ENCODE peak calls at places on chromosomes 1 and 21, in four cellular contexts. One of them, this sample, is unnamed.

GRCh38 chr1:152141971-152142584 is 16.9 kb downstream of the RPTN start:
- DNase-seq in HepG2: peak
- DNase-seq in GM12878: no peak
- DNase-seq in K562: peak
- DNase-seq in this sample: peak

GRCh38 chr1:21050031-21050430 is 126.7 kb downstream of the EIF4G3 start:
- DNase-seq in HepG2: no peak
- DNase-seq in GM12878: no peak
- DNase-seq in K562: no peak
- DNase-seq in this sample: no peak

GRCh38 chr1:204959374-204959773 is 83.6 kb upstream of the CNTN2 start:
- DNase-seq in HepG2: no peak
- DNase-seq in GM12878: no peak
- DNase-seq in K562: no peak
- DNase-seq in this sample: no peak

GRCh38 chr1:204327359-204327758 is 32.4 kb downstream of the PLEKHA6 start:
- DNase-seq in HepG2: no peak
- DNase-seq in GM12878: no peak
- DNase-seq in K562: no peak
- DNase-seq in this sample: no peak

GRCh38 chr1:8202182-8202905 is 115.6 kb upstream of the SLC45A1 start:
- DNase-seq in HepG2: peak
- DNase-seq in GM12878: no peak
- DNase-seq in K562: peak
- DNase-seq in this sample: no peak

GRCh38 chr1:100928128-100928527 is 32.2 kb downstream of the SLC30A7 start:
- DNase-seq in HepG2: no peak
- DNase-seq in GM12878: no peak
- DNase-seq in K562: peak
- DNase-seq in this sample: no peak

GRCh38 chr1:167225920-167226319 is 5.2 kb downstream of the POU2F1 start:
- DNase-seq in HepG2: no peak
- DNase-seq in GM12878: no peak
- DNase-seq in K562: peak
- DNase-seq in this sample: no peak

GRCh38 chr1:91783423-91784162 is 102.4 kb downstream of the TGFBR3 start:
- DNase-seq in HepG2: no peak
- DNase-seq in GM12878: no peak
- DNase-seq in K562: no peak
- DNase-seq in this sample: no peak

GRCh38 chr1:114473796-114474195 is 37.2 kb downstream of the TRIM33 start:
- DNase-seq in HepG2: no peak
- DNase-seq in GM12878: no peak
- DNase-seq in K562: no peak
- DNase-seq in this sample: no peak

GRCh38 chr21:45289655-45290515 is 2.2 kb upstream of the POFUT2 start:
- DNase-seq in HepG2: no peak
- DNase-seq in GM12878: no peak
- DNase-seq in K562: peak
- DNase-seq in this sample: no peak

DNA sequence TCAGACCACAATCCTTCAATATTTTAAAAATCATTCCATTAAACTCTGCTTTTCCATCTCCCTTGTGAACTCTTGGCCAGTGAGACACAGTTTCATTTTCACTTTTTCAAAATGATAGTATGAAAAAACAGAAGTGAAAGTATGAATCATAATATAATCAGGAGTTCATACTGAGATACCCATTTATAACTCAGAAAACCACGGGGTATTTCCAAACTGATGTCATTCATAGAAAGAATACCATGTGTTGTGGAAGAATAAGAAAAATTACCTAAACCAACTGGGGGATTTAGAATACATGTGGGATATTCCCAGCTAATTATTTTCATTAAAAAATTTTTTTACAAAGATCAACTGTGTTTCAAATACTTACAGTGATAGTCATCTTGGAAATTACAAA is 149.9 kb downstream of the MRPL39 start:
- DNase-seq in HepG2: no peak
- DNase-seq in GM12878: peak
- DNase-seq in K562: no peak
- DNase-seq in this sample: no peak
- TF ChIP-seq ESRRA in HepG2: no peak
- TF ChIP-seq ESRRA in GM12878: no peak
- TF ChIP-seq ESRRA in K562: no peak
- TF ChIP-seq ESRRA in this sample: no peak

GRCh38 chr1:71104417-71104816 is 23.6 kb upstream of the ZRANB2 start:
- DNase-seq in HepG2: no peak
- DNase-seq in GM12878: no peak
- DNase-seq in K562: no peak
- DNase-seq in this sample: no peak

GRCh38 chr1:71101839-71102376 is 21.1 kb upstream of the ZRANB2 start:
- DNase-seq in HepG2: no peak
- DNase-seq in GM12878: no peak
- DNase-seq in K562: no peak
- DNase-seq in this sample: no peak

GRCh38 chr1:71106658-71107322 is 26.0 kb upstream of the ZRANB2 start:
- DNase-seq in HepG2: no peak
- DNase-seq in GM12878: no peak
- DNase-seq in K562: no peak
- DNase-seq in this sample: no peak
- TF ChIP-seq CBFB in HepG2: no peak
- TF ChIP-seq CBFB in GM12878: no peak
- TF ChIP-seq CBFB in K562: no peak
- TF ChIP-seq CBFB in this sample: no peak

GRCh38 chr1:227330709-227331108 is 12.4 kb upstream of the CDC42BPA start:
- DNase-seq in HepG2: no peak
- DNase-seq in GM12878: no peak
- DNase-seq in K562: no peak
- DNase-seq in this sample: no peak
- TF ChIP-seq TCF7 in HepG2: no peak
- TF ChIP-seq TCF7 in GM12878: no peak
- TF ChIP-seq TCF7 in K562: no peak
- TF ChIP-seq TCF7 in this sample: no peak

GRCh38 chr1:18885311-18886002 is 16.9 kb downstream of the ALDH4A1 start:
- DNase-seq in HepG2: no peak
- DNase-seq in GM12878: no peak
- DNase-seq in K562: no peak
- DNase-seq in this sample: no peak

GRCh38 chr1:18886003-18886335 is 16.4 kb downstream of the ALDH4A1 start:
- DNase-seq in HepG2: no peak
- DNase-seq in GM12878: no peak
- DNase-seq in K562: no peak
- DNase-seq in this sample: no peak

GRCh38 chr1:18895317-18895716 is 7.0 kb downstream of the ALDH4A1 start:
- DNase-seq in HepG2: no peak
- DNase-seq in GM12878: no peak
- DNase-seq in K562: no peak
- DNase-seq in this sample: no peak

GRCh38 chr1:18893120-18893519 is 9.2 kb downstream of the ALDH4A1 start:
- DNase-seq in HepG2: no peak
- DNase-seq in GM12878: no peak
- DNase-seq in K562: no peak
- DNase-seq in this sample: no peak

GRCh38 chr1:18890704-18891103 is 11.7 kb downstream of the ALDH4A1 start:
- DNase-seq in HepG2: no peak
- DNase-seq in GM12878: no peak
- DNase-seq in K562: no peak
- DNase-seq in this sample: no peak
- TF ChIP-seq ESRRA in HepG2: no peak
- TF ChIP-seq ESRRA in GM12878: no peak
- TF ChIP-seq ESRRA in K562: no peak
- TF ChIP-seq ESRRA in this sample: no peak

GRCh38 chr21:42376338-42376982 is 10.1 kb upstream of the TFF1 start:
- DNase-seq in HepG2: no peak
- DNase-seq in GM12878: no peak
- DNase-seq in K562: peak
- DNase-seq in this sample: peak

GRCh38 chr21:42373908-42374455 is 7.6 kb upstream of the TFF1 start:
- DNase-seq in HepG2: no peak
- DNase-seq in GM12878: no peak
- DNase-seq in K562: no peak
- DNase-seq in this sample: no peak

GRCh38 chr21:42374457-42374856 is 8.1 kb upstream of the TFF1 start:
- DNase-seq in HepG2: no peak
- DNase-seq in GM12878: no peak
- DNase-seq in K562: no peak
- DNase-seq in this sample: no peak

GRCh38 chr21:42375966-42376337 is 9.6 kb upstream of the TFF1 start:
- DNase-seq in HepG2: no peak
- DNase-seq in GM12878: no peak
- DNase-seq in K562: no peak
- DNase-seq in this sample: no peak

DNA sequence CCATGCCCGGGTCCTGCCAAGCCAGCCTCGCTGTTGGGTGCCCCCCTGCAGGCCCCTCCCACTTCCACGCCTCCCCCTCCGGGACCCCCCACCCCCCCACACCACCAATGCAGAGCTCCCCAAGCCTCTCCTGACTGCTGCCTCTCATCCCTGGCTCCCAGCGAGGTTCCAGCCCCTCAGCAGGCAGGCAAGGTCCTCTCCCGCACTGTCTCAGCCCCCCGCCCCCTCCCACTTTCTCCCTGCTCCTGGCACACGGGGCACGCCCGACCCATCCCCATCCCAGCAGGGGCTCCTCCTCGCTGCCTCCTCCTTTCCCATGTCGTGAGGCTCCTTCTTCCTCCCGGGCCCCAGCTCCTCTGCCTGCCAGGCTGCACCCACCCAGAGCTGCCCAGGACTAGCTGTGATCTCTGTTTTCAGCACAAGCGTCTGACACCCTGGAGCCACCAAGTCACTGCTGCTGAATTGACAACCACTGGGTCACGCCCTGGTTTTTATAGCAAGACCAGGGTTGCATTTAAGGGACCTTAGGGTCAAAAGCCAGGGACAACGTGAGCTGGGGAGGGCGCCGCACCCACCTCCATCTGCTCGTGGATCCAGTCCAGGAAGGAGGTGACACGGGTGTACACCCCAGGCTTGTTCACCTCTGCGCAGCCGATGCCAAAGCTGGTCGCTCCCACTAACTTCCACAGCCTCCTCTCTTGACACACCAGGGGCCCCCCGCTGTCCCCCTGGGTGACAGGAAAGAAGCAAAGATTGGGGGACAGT is 9.0 kb upstream of the TFF1 start:
- DNase-seq in HepG2: no peak
- DNase-seq in GM12878: no peak
- DNase-seq in K562: no peak
- DNase-seq in this sample: no peak
- TF ChIP-seq CBFB in HepG2: no peak
- TF ChIP-seq CBFB in GM12878: no peak
- TF ChIP-seq CBFB in K562: no peak
- TF ChIP-seq CBFB in this sample: no peak

GRCh38 chr1:19975423-19976193 is 3.8 kb downstream of the PLA2G2A start:
- DNase-seq in HepG2: no peak
- DNase-seq in GM12878: no peak
- DNase-seq in K562: no peak
- DNase-seq in this sample: no peak
- TF ChIP-seq TCF7 in HepG2: no peak
- TF ChIP-seq TCF7 in GM12878: no peak
- TF ChIP-seq TCF7 in K562: no peak
- TF ChIP-seq TCF7 in this sample: no peak

This sample was measured in WTC11.